ENCODE peak calls at places on chromosome 16, in four cellular contexts. C is AG09319, T is Calu3, V is brain microvascular endothelial cell. Q is an unnamed sample.

GRCh38 chr16:647173-647902 is 1.8 kb upstream of the WDR90 start:
- DNase-seq in T (no peak), V (no peak), C (no peak), Q (no peak)

GRCh38 chr16:8967437-8967821 is 3.7 kb upstream of the USP7 start:
- DNase-seq in C (no peak), V (no peak), T (no peak), Q (no peak)

GRCh38 chr16:24906199-24906808 is 60.5 kb downstream of the SLC5A11 start:
- DNase-seq in V (no peak), C (no peak), T (no peak), Q (no peak)

GRCh38 chr16:86819523-86819887 is 241.2 kb downstream of the FOXL1 start:
- DNase-seq in T (no peak), C (no peak), V (no peak), Q (no peak)

GRCh38 chr16:23020084-23020483 is 129.2 kb downstream of the USP31 start:
- DNase-seq in V (no peak), T (no peak), C (no peak), Q (no peak)

GRCh38 chr16:84022641-84023040 is 20.0 kb downstream of the SLC38A8 start:
- DNase-seq in T (no peak), C (no peak), V (no peak), Q (no peak)

GRCh38 chr16:12336158-12336557 is 359.6 kb downstream of the SNX29 start:
- DNase-seq in V (no peak), C (no peak), T (no peak), Q (no peak)

GRCh38 chr16:73058616-73059409 is 10.9 kb upstream of the ZFHX3 start:
- DNase-seq in C (no peak), T (no peak), V (peak), Q (no peak)

GRCh38 chr16:50999181-50999580 is 151.9 kb downstream of the SALL1 start:
- DNase-seq in C (no peak), V (no peak), T (no peak), Q (no peak)

GRCh38 chr16:21156767-21157467 is 1.6 kb upstream of the LDAF1 start:
- DNase-seq in C (peak), T (peak), V (peak), Q (no peak)

GRCh38 chr16:11350531-11351335 is 5.5 kb downstream of the RMI2 start:
- DNase-seq in C (no peak), V (no peak), T (no peak), Q (no peak)

GRCh38 chr16:698911-699671 is 6.5 kb downstream of the FBXL16 start:
- DNase-seq in C (no peak), V (no peak), T (no peak), Q (no peak)

GRCh38 chr16:35753559-35754390 is 2294.4 kb downstream of the TP53TG3F start:
- DNase-seq in V (no peak), T (no peak), C (no peak), Q (peak)

GRCh38 chr16:64137976-64138375 is 983.9 kb downstream of the CDH11 start:
- DNase-seq in T (no peak), V (no peak), C (no peak), Q (no peak)

GRCh38 chr16:2326191-2326590 is 14.3 kb downstream of the ABCA3 start:
- DNase-seq in V (no peak), T (no peak), C (no peak), Q (no peak)

GRCh38 chr16:4521971-4522623 is 16.5 kb downstream of the CDIP1 start:
- DNase-seq in C (no peak), T (no peak), V (no peak), Q (no peak)

DNA sequence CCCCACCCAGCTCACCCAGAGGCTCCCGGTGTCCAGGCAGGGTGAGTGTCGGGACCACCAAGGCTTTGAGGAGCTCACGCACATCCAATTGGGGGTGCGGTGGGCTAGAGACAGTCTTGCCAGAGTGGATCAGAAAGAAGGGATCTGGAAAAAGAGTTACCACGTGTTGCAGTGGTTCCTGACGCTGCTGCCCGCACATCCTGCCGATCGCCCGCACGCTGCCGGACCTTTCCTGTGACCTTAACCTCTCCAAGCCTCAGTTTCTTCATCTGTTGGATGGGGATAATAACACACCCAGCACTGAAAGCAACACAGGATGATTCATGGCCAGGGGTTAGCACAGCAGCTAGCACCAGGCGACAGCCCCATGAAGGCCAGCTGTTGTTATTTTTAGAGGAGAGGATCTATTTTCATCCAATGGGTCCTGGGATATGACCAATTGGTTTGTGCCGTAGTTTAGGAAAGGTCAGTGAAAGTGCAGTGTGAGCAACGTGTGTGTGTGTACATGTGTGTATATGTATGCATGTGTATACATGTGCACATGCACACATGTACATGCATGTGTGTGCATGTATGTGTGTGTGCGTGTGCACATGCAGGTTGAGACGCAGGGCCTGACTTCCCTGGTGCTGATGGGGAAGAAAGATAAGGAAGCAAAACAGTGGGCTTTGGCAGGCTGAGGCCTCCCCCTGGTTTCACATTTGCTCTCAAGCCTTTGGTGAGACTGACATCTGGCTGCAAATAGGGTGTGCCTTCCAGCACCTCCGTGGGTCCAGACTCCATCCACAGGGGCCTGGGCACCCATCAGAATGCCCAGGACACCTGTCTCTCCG is 2.6 kb downstream of the ITGAX start:
- DNase-seq in T (no peak), C (no peak), V (no peak), Q (no peak)
- TF ChIP-seq CTCF in T (no peak), C (no peak), V (no peak), Q (no peak)

DNA sequence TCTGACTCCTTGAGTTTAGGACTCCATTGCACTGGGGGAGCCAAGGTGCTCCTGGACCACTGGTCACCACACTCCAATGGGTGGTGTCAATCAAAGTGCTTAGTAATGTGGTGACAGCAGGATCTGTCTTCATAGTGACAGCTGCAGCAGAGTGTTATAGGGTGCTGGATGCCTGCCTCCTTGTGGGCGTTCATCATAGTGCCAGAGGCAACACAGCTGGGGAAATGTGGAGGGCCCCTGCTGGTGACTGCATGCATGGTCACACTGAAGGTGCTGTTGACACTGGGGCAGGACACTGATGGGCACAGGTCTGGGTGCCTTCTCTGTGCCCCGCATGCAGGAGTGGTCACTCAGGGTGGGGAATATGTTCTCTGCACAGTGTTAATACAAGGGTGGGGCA is 177.5 kb upstream of the CDH8 start:
- DNase-seq in C (no peak), T (no peak), V (no peak), Q (no peak)
- TF ChIP-seq CTCF in C (no peak), T (no peak), V (no peak), Q (no peak)

GRCh38 chr16:56742030-56742984 is 12.4 kb downstream of the NUP93 start:
- DNase-seq in V (peak), T (no peak), C (peak), Q (no peak)

GRCh38 chr16:56744996-56745640 is 15.2 kb downstream of the NUP93 start:
- DNase-seq in C (no peak), V (no peak), T (no peak), Q (no peak)

GRCh38 chr16:56747486-56748045 is 17.6 kb downstream of the NUP93 start:
- DNase-seq in C (no peak), T (no peak), V (no peak), Q (no peak)

GRCh38 chr16:56741399-56741798 is 11.5 kb downstream of the NUP93 start:
- DNase-seq in V (no peak), T (no peak), C (no peak), Q (no peak)

DNA sequence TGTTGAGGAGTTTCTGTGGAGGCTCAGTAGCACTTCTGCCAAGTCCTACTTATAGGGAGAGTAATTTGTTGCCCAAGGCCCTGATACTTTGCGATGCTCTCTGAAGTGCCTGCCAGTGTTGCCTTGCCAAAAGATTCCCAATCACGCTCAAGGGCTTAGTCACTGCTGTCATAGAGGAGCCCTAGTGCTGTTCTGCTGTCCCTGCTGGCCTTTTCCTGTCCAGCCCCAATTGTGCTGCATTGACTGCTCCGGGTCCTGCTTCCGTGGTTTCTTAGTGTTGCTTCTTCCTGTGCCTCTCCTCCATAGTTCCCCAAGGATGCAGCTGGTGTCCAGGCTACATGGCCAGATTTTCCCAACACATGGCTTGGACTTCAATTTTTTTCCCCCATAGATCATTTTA is 13.9 kb downstream of the NUP93 start:
- DNase-seq in V (peak), C (no peak), T (no peak), Q (no peak)
- TF ChIP-seq CTCF in V (peak), C (no peak), T (no peak), Q (no peak)

DNA sequence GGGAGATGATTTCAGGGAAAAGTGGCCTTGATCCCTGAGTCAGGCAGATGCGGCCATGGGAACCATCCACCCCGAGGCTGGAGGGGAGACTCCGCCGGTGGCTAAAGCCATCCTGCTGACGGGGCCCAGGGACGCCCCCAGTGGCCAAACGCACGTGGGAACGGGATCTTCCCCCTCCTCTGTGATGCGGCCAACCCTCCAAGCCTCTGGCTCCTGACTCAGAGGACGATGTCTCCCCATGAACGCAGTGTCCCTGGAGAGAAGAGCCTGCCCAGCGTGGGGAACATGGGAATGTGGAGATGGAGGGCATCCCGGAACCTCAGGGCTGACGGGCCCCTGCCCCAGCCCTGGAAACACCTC is 25.0 kb downstream of the SLC7A5 start:
- DNase-seq in T (no peak), V (peak), C (no peak), Q (no peak)
- TF ChIP-seq CTCF in T (no peak), V (peak), C (no peak), Q (no peak)

DNA sequence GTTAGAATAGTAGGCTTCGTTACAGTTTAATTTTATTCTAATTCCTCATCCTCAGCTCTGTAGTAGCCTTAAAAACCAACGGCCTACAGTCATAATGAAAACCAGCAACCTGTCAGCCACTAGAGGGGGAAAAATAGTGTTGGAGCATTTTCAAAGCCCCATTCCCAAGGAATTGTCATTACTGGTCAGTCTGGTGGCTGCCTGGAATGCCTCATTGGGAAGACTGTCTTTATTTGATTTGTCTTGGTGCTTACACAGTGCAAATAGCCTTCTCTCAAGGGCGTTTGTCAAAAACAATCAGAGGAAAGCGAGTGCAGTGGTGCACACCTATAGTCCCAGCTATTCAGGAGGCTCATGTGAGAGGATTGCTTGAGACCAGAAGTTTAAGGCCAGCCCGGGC is 4.7 kb downstream of the LPCAT2 start:
- DNase-seq in C (no peak), V (no peak), T (no peak), Q (no peak)
- TF ChIP-seq CTCF in C (no peak), V (peak), T (no peak), Q (no peak)

DNA sequence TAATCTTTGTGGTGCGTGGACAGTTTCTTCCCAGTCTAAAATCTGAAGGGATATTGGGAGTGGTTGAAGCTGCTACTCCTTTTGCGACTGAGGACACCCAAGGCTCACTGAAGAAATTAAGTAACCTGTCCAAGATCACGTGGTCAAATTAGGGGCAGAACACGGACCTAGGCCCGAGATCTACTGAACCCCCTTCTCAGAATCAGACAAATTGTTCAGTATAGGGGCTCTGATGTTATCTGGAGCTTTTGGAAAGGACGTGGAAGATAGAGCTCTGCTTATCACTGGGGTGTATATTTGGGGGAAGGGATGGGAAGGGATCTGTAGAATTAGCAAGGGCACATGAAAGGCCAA is 857 bp downstream of the TANGO6 start:
- DNase-seq in T (no peak), V (no peak), C (no peak), Q (no peak)
- TF ChIP-seq CTCF in T (no peak), V (no peak), C (no peak), Q (no peak)

DNA sequence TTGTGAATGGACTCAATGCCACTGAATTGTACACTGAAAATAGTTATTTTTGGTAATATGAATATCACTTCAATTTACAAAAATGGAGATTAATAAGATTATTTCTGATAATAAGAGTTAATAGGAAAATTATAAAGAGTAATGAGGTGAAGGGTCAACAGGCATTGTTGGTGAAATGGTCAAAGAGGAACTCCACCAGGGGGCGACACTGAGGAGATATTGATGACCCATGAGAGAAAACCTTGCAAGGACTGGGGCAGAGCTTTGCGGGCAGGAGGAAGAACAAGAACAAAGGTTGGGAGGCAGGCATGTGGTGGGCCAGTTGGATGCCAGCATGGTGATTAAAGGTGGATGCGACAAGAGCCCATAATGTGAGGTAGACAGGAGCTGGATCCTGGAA is 74.0 kb upstream of the XYLT1 start:
- DNase-seq in V (no peak), C (no peak), T (no peak), Q (no peak)
- TF ChIP-seq CTCF in V (peak), C (no peak), T (peak), Q (no peak)

GRCh38 chr16:88936008-88936912 is 40.7 kb downstream of the CBFA2T3 start:
- DNase-seq in V (no peak), T (peak), C (no peak), Q (no peak)
- TF ChIP-seq CTCF in V (no peak), T (peak), C (no peak), Q (no peak)

GRCh38 chr16:88634994-88635670 is 3.2 kb upstream of the IL17C start:
- DNase-seq in T (no peak), V (no peak), C (no peak), Q (no peak)

GRCh38 chr16:88632587-88632930 is 5.8 kb upstream of the IL17C start:
- DNase-seq in C (no peak), V (no peak), T (no peak), Q (no peak)

GRCh38 chr16:88631920-88632586 is 6.3 kb upstream of the IL17C start:
- DNase-seq in V (no peak), T (no peak), C (no peak), Q (no peak)

GRCh38 chr16:88634141-88634993 is 4.0 kb upstream of the IL17C start:
- DNase-seq in C (no peak), V (peak), T (no peak), Q (no peak)

GRCh38 chr16:88633684-88634140 is 4.7 kb upstream of the IL17C start:
- DNase-seq in C (no peak), V (peak), T (peak), Q (no peak)
- TF ChIP-seq CTCF in C (peak), V (peak), T (no peak), Q (no peak)

Q was measured in omental fat pad.